ENCODE peak calls at places on chromosome 11, in six cellular contexts. One of them, this sample, is unnamed.

GRCh38 chr11:26994579-26995210 is 783 bp downstream of the FIBIN start:
- ATAC-seq in K562: no peak
- ATAC-seq in heart left ventricle: peak; percentile 13
- ATAC-seq in IMR-90: no peak
- ATAC-seq in GM12878: no peak
- ATAC-seq in body of pancreas: peak; percentile 58
- ATAC-seq in this sample: peak; percentile 13

GRCh38 chr11:88231894-88232482 is 56.7 kb upstream of the RAB38 start:
- ATAC-seq in K562: peak; percentile 66
- ATAC-seq in heart left ventricle: peak; percentile 55
- ATAC-seq in IMR-90: peak; percentile 84
- ATAC-seq in GM12878: peak; percentile 97
- ATAC-seq in body of pancreas: peak; percentile 52
- ATAC-seq in this sample: no peak

GRCh38 chr11:95404370-95404769 is 173.4 kb upstream of the SESN3 start:
- ATAC-seq in K562: no peak
- ATAC-seq in heart left ventricle: no peak
- ATAC-seq in IMR-90: no peak
- ATAC-seq in GM12878: no peak
- ATAC-seq in body of pancreas: no peak
- ATAC-seq in this sample: no peak

GRCh38 chr11:76919467-76919866 is 58.7 kb downstream of the ACER3 start:
- ATAC-seq in K562: no peak
- ATAC-seq in heart left ventricle: no peak
- ATAC-seq in IMR-90: no peak
- ATAC-seq in GM12878: no peak
- ATAC-seq in body of pancreas: no peak
- ATAC-seq in this sample: no peak

GRCh38 chr11:1744879-1745700 is 5.3 kb downstream of the IFITM10 start:
- ATAC-seq in K562: no peak
- ATAC-seq in heart left ventricle: no peak
- ATAC-seq in IMR-90: no peak
- ATAC-seq in GM12878: no peak
- ATAC-seq in body of pancreas: no peak
- ATAC-seq in this sample: no peak

GRCh38 chr11:63851354-63851753 is 12.4 kb downstream of the MARK2 start:
- ATAC-seq in K562: no peak
- ATAC-seq in heart left ventricle: no peak
- ATAC-seq in IMR-90: no peak
- ATAC-seq in GM12878: peak; percentile 59
- ATAC-seq in body of pancreas: no peak
- ATAC-seq in this sample: no peak

GRCh38 chr11:110373061-110373702 is 56.6 kb upstream of the FDX1 start:
- ATAC-seq in K562: no peak
- ATAC-seq in heart left ventricle: no peak
- ATAC-seq in IMR-90: peak; percentile 82
- ATAC-seq in GM12878: peak; percentile 90
- ATAC-seq in body of pancreas: no peak
- ATAC-seq in this sample: peak; percentile 50

GRCh38 chr11:113675003-113675471 is 31.1 kb downstream of the TMPRSS5 start:
- ATAC-seq in K562: peak; percentile 22
- ATAC-seq in heart left ventricle: no peak
- ATAC-seq in IMR-90: peak; percentile 71
- ATAC-seq in GM12878: peak; percentile 93
- ATAC-seq in body of pancreas: no peak
- ATAC-seq in this sample: no peak

GRCh38 chr11:134639586-134640330 is 227.7 kb upstream of the B3GAT1 start:
- ATAC-seq in K562: peak; percentile 72
- ATAC-seq in heart left ventricle: no peak
- ATAC-seq in IMR-90: no peak
- ATAC-seq in GM12878: no peak
- ATAC-seq in body of pancreas: no peak
- ATAC-seq in this sample: no peak

GRCh38 chr11:3345736-3346135 is 33.2 kb downstream of the ZNF195 start:
- ATAC-seq in K562: peak; percentile 89
- ATAC-seq in heart left ventricle: no peak
- ATAC-seq in IMR-90: no peak
- ATAC-seq in GM12878: no peak
- ATAC-seq in body of pancreas: no peak
- ATAC-seq in this sample: no peak

GRCh38 chr11:72426054-72426757 is 8.1 kb downstream of the CLPB start:
- ATAC-seq in K562: no peak
- ATAC-seq in heart left ventricle: no peak
- ATAC-seq in IMR-90: no peak
- ATAC-seq in GM12878: no peak
- ATAC-seq in body of pancreas: no peak
- ATAC-seq in this sample: no peak

GRCh38 chr11:132770802-132771545 is 761.3 kb downstream of the OPCML start:
- ATAC-seq in K562: no peak
- ATAC-seq in heart left ventricle: no peak
- ATAC-seq in IMR-90: no peak
- ATAC-seq in GM12878: no peak
- ATAC-seq in body of pancreas: no peak
- ATAC-seq in this sample: peak; percentile 36

GRCh38 chr11:6682591-6682935 is 577 bp downstream of the MRPL17 start:
- ATAC-seq in K562: peak; percentile 9
- ATAC-seq in heart left ventricle: peak; percentile 1
- ATAC-seq in IMR-90: peak; percentile 10
- ATAC-seq in GM12878: peak; percentile 14
- ATAC-seq in body of pancreas: no peak
- ATAC-seq in this sample: no peak

GRCh38 chr11:73233704-73234402 is 15.8 kb downstream of the P2RY2 start:
- ATAC-seq in K562: no peak
- ATAC-seq in heart left ventricle: no peak
- ATAC-seq in IMR-90: no peak
- ATAC-seq in GM12878: no peak
- ATAC-seq in body of pancreas: no peak
- ATAC-seq in this sample: no peak

GRCh38 chr11:14593671-14594070 is 49.9 kb upstream of the PDE3B start:
- ATAC-seq in K562: no peak
- ATAC-seq in heart left ventricle: no peak
- ATAC-seq in IMR-90: no peak
- ATAC-seq in GM12878: no peak
- ATAC-seq in body of pancreas: no peak
- ATAC-seq in this sample: no peak

GRCh38 chr11:62896049-62896448 is 15.4 kb downstream of the SLC3A2 start:
- ATAC-seq in K562: no peak
- ATAC-seq in heart left ventricle: peak; percentile 34
- ATAC-seq in IMR-90: no peak
- ATAC-seq in GM12878: no peak
- ATAC-seq in body of pancreas: no peak
- ATAC-seq in this sample: peak; percentile 73

GRCh38 chr11:118283311-118283636 is 19.2 kb upstream of the MPZL2 start:
- ATAC-seq in K562: no peak
- ATAC-seq in heart left ventricle: no peak
- ATAC-seq in IMR-90: no peak
- ATAC-seq in GM12878: no peak
- ATAC-seq in body of pancreas: no peak
- ATAC-seq in this sample: no peak

GRCh38 chr11:92104349-92104748 is 120.3 kb upstream of the FAT3 start:
- ATAC-seq in K562: no peak
- ATAC-seq in heart left ventricle: no peak
- ATAC-seq in IMR-90: no peak
- ATAC-seq in GM12878: no peak
- ATAC-seq in body of pancreas: no peak
- ATAC-seq in this sample: no peak

GRCh38 chr11:63504933-63505586 is 824 bp upstream of the LGALS12 start:
- ATAC-seq in K562: no peak
- ATAC-seq in heart left ventricle: peak; percentile 73
- ATAC-seq in IMR-90: no peak
- ATAC-seq in GM12878: no peak
- ATAC-seq in body of pancreas: peak; percentile 80
- ATAC-seq in this sample: no peak

GRCh38 chr11:57711414-57712255 is at the start of gene MED19:
- ATAC-seq in K562: peak; percentile 79
- ATAC-seq in heart left ventricle: peak; percentile 55
- ATAC-seq in IMR-90: peak; percentile 42
- ATAC-seq in GM12878: peak; percentile 70
- ATAC-seq in body of pancreas: peak; percentile 80
- ATAC-seq in this sample: peak; percentile 52

GRCh38 chr11:128448981-128449713 is 138.2 kb downstream of the ETS1 start:
- ATAC-seq in K562: no peak
- ATAC-seq in heart left ventricle: no peak
- ATAC-seq in IMR-90: no peak
- ATAC-seq in GM12878: peak; percentile 41
- ATAC-seq in body of pancreas: no peak
- ATAC-seq in this sample: no peak

GRCh38 chr11:120147094-120147949 is 9.4 kb upstream of the TRIM29 start:
- ATAC-seq in K562: no peak
- ATAC-seq in heart left ventricle: no peak
- ATAC-seq in IMR-90: no peak
- ATAC-seq in GM12878: no peak
- ATAC-seq in body of pancreas: no peak
- ATAC-seq in this sample: no peak

GRCh38 chr11:120149246-120149645 is 11.3 kb upstream of the TRIM29 start:
- ATAC-seq in K562: no peak
- ATAC-seq in heart left ventricle: no peak
- ATAC-seq in IMR-90: no peak
- ATAC-seq in GM12878: no peak
- ATAC-seq in body of pancreas: no peak
- ATAC-seq in this sample: no peak

GRCh38 chr11:120147950-120148270 is 10.0 kb upstream of the TRIM29 start:
- ATAC-seq in K562: no peak
- ATAC-seq in heart left ventricle: no peak
- ATAC-seq in IMR-90: no peak
- ATAC-seq in GM12878: no peak
- ATAC-seq in body of pancreas: no peak
- ATAC-seq in this sample: no peak

GRCh38 chr11:120142072-120142423 is 4.1 kb upstream of the TRIM29 start:
- ATAC-seq in K562: no peak
- ATAC-seq in heart left ventricle: no peak
- ATAC-seq in IMR-90: no peak
- ATAC-seq in GM12878: no peak
- ATAC-seq in body of pancreas: no peak
- ATAC-seq in this sample: no peak

GRCh38 chr11:120146413-120147093 is 8.6 kb upstream of the TRIM29 start:
- ATAC-seq in K562: no peak
- ATAC-seq in heart left ventricle: no peak
- ATAC-seq in IMR-90: no peak
- ATAC-seq in GM12878: no peak
- ATAC-seq in body of pancreas: no peak
- ATAC-seq in this sample: no peak
- H3K4me3 ChIP-seq in K562: no peak overlapping the region
- H3K4me3 ChIP-seq in heart left ventricle: no peak overlapping the region
- H3K4me3 ChIP-seq in IMR-90: no peak overlapping the region
- H3K4me3 ChIP-seq in GM12878: no peak overlapping the region
- H3K4me3 ChIP-seq in body of pancreas: no peak overlapping the region
- H3K4me3 ChIP-seq in this sample: no peak overlapping the region

GRCh38 chr11:126440276-126440675 is 84.8 kb downstream of the ST3GAL4 start:
- ATAC-seq in K562: no peak
- ATAC-seq in heart left ventricle: no peak
- ATAC-seq in IMR-90: no peak
- ATAC-seq in GM12878: no peak
- ATAC-seq in body of pancreas: no peak
- ATAC-seq in this sample: no peak

GRCh38 chr11:126443120-126443519 is 87.6 kb downstream of the ST3GAL4 start:
- ATAC-seq in K562: no peak
- ATAC-seq in heart left ventricle: no peak
- ATAC-seq in IMR-90: no peak
- ATAC-seq in GM12878: no peak
- ATAC-seq in body of pancreas: no peak
- ATAC-seq in this sample: no peak

GRCh38 chr11:126438691-126439090 is 83.2 kb downstream of the ST3GAL4 start:
- ATAC-seq in K562: no peak
- ATAC-seq in heart left ventricle: peak; percentile 38
- ATAC-seq in IMR-90: no peak
- ATAC-seq in GM12878: peak; percentile 19
- ATAC-seq in body of pancreas: no peak
- ATAC-seq in this sample: peak; percentile 45

GRCh38 chr11:126442523-126442922 is 87.0 kb downstream of the ST3GAL4 start:
- ATAC-seq in K562: no peak
- ATAC-seq in heart left ventricle: no peak
- ATAC-seq in IMR-90: no peak
- ATAC-seq in GM12878: no peak
- ATAC-seq in body of pancreas: no peak
- ATAC-seq in this sample: no peak

GRCh38 chr11:126440792-126441514 is 85.5 kb downstream of the ST3GAL4 start:
- ATAC-seq in K562: peak; percentile 96
- ATAC-seq in heart left ventricle: peak; percentile 74
- ATAC-seq in IMR-90: peak; percentile 96
- ATAC-seq in GM12878: peak; percentile 92
- ATAC-seq in body of pancreas: peak; percentile 85
- ATAC-seq in this sample: peak; percentile 68
- TF ChIP-seq POLR2A in K562: no peak
- TF ChIP-seq POLR2A in heart left ventricle: no peak
- TF ChIP-seq POLR2A in IMR-90: no peak
- TF ChIP-seq POLR2A in GM12878: no peak
- TF ChIP-seq POLR2A in body of pancreas: no peak
- TF ChIP-seq POLR2A in this sample: no peak

GRCh38 chr11:75352417-75353206 is 1.2 kb upstream of the ARRB1 start:
- ATAC-seq in K562: no peak
- ATAC-seq in heart left ventricle: no peak
- ATAC-seq in IMR-90: no peak
- ATAC-seq in GM12878: peak; percentile 75
- ATAC-seq in body of pancreas: peak; percentile 19
- ATAC-seq in this sample: no peak

GRCh38 chr11:75349540-75350116 is 1.8 kb downstream of the ARRB1 start:
- ATAC-seq in K562: peak; percentile 16
- ATAC-seq in heart left ventricle: no peak
- ATAC-seq in IMR-90: no peak
- ATAC-seq in GM12878: no peak
- ATAC-seq in body of pancreas: no peak
- ATAC-seq in this sample: no peak

GRCh38 chr11:75350122-75350742 is 1.2 kb downstream of the ARRB1 start:
- ATAC-seq in K562: no peak
- ATAC-seq in heart left ventricle: no peak
- ATAC-seq in IMR-90: no peak
- ATAC-seq in GM12878: no peak
- ATAC-seq in body of pancreas: no peak
- ATAC-seq in this sample: no peak

GRCh38 chr11:75350743-75351540 is 519 bp downstream of the ARRB1 start:
- ATAC-seq in K562: peak; percentile 59
- ATAC-seq in heart left ventricle: peak; percentile 23
- ATAC-seq in IMR-90: peak; percentile 8
- ATAC-seq in GM12878: peak; percentile 50
- ATAC-seq in body of pancreas: peak; percentile 63
- ATAC-seq in this sample: peak; percentile 41

GRCh38 chr11:75351541-75352416 is at the start of gene ARRB1:
- ATAC-seq in K562: peak; percentile 85
- ATAC-seq in heart left ventricle: peak; percentile 75
- ATAC-seq in IMR-90: peak; percentile 67
- ATAC-seq in GM12878: peak; percentile 61
- ATAC-seq in body of pancreas: peak; percentile 82
- ATAC-seq in this sample: peak; percentile 78
- H3K4me1 ChIP-seq in K562: peaks cover 51% of the 10 kb centered on the region
- H3K4me1 ChIP-seq in heart left ventricle: peaks cover 53% of the 10 kb centered on the region
- H3K4me1 ChIP-seq in IMR-90: peaks cover 39% of the 10 kb centered on the region
- H3K4me1 ChIP-seq in GM12878: peaks cover 13% of the 10 kb centered on the region
- H3K4me1 ChIP-seq in body of pancreas: peaks cover 53% of the 10 kb centered on the region
- H3K4me1 ChIP-seq in this sample: peaks cover 58% of the 10 kb centered on the region

DNA sequence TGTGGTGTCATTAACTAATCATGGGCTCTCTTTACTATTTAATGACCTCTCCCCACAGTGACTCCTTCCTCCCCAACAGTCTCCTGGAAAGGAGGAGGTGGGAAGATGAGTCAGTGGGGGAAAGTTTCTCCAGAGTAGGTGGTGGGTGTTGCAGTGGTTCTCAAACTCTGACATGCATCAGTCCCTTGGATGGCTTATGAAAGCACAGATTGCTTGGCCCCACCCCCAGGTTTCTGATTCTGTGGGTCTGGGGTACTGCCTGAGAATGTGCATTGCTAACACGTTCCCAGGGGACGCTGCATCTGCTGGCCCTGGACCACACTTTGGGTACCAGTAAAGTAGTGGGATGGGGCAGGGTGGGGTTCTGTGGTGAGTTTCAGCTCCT is 9.8 kb downstream of the CD82 start:
- ATAC-seq in K562: no peak
- ATAC-seq in heart left ventricle: no peak
- ATAC-seq in IMR-90: peak; percentile 51
- ATAC-seq in GM12878: peak; percentile 8
- ATAC-seq in body of pancreas: no peak
- ATAC-seq in this sample: no peak
- H3K4me3 ChIP-seq in K562: no peak overlapping the region
- H3K4me3 ChIP-seq in heart left ventricle: no peak overlapping the region
- H3K4me3 ChIP-seq in IMR-90: no peak overlapping the region
- H3K4me3 ChIP-seq in GM12878: peak overlapping the region; percentile 38
- H3K4me3 ChIP-seq in body of pancreas: no peak overlapping the region
- H3K4me3 ChIP-seq in this sample: no peak overlapping the region